ENCODE peak calls at places on chromosomes 1 and 21, in seven cellular contexts. S, V, C, M, B, Y and N are unnamed samples.

GRCh38 chr1:33429846-33430750 is 797 bp downstream of the PHC2 start:
- DNase-seq in M (peak; percentile 58), S (peak; percentile 58), Y (no peak), B (peak; percentile 15), V (peak; percentile 62), C (no peak), N (peak; percentile 31)

GRCh38 chr1:70528591-70529333 is 117.7 kb downstream of the CTH start:
- DNase-seq in M (peak; percentile 21), B (peak; percentile 29), C (peak; percentile 26), S (no peak), Y (no peak), V (peak; percentile 18), N (peak; percentile 71)

GRCh38 chr1:24575905-24576587 is 20.2 kb downstream of the NCMAP start:
- DNase-seq in C (no peak), M (no peak), B (no peak), V (no peak), S (no peak), Y (no peak), N (no peak)

GRCh38 chr1:39509360-39510009 is 18.0 kb downstream of the BMP8A start:
- DNase-seq in V (peak; percentile 82), S (no peak), Y (no peak), C (peak; percentile 40), M (peak; percentile 54), B (no peak), N (no peak)

GRCh38 chr1:214933375-214933774 is 149.2 kb upstream of the KCNK2 start:
- DNase-seq in M (no peak), C (no peak), S (no peak), V (no peak), B (no peak), Y (no peak), N (no peak)

GRCh38 chr1:110021285-110021684 is 13.1 kb upstream of the STRIP1 start:
- DNase-seq in V (no peak), S (no peak), B (no peak), Y (no peak), C (no peak), M (no peak), N (no peak)

GRCh38 chr1:113409363-113409762 is 19.0 kb downstream of the MAGI3 start:
- DNase-seq in S (no peak), M (no peak), Y (no peak), V (no peak), C (no peak), B (no peak), N (no peak)

GRCh38 chr1:23611601-23612327 is 52.5 kb upstream of the ID3 start:
- DNase-seq in B (peak; percentile 22), Y (no peak), M (no peak), S (no peak), V (no peak), C (no peak), N (peak; percentile 57)

GRCh38 chr21:44462090-44462833 is 7.0 kb downstream of the LRRC3 start:
- DNase-seq in S (no peak), Y (no peak), C (no peak), V (no peak), M (no peak), B (no peak), N (no peak)

GRCh38 chr1:20166047-20166446 is 19.8 kb upstream of the UBXN10 start:
- DNase-seq in M (no peak), B (no peak), Y (no peak), S (peak; percentile 43), V (no peak), C (no peak), N (no peak)

GRCh38 chr1:74504125-74505065 is 8.0 kb downstream of the LRRC53 start:
- DNase-seq in Y (no peak), C (peak; percentile 18), S (peak; percentile 26), B (peak; percentile 82), V (no peak), M (peak; percentile 38), N (peak; percentile 79)

GRCh38 chr1:28287315-28287714 is 28.0 kb downstream of the SESN2 start:
- DNase-seq in S (no peak), B (no peak), Y (no peak), M (no peak), C (no peak), V (no peak), N (no peak)

GRCh38 chr1:163069142-163069541 is at the start of gene RGS4:
- DNase-seq in B (peak; percentile 71), M (peak; percentile 66), Y (no peak), C (peak; percentile 51), V (peak; percentile 40), S (peak; percentile 63), N (no peak)

GRCh38 chr1:48222501-48223242 is at the start of gene SLC5A9:
- DNase-seq in C (peak; percentile 83), B (no peak), M (no peak), Y (no peak), V (no peak), S (no peak), N (no peak)